ENCODE peak calls at places on chromosomes 4 and X, in seven cellular contexts. E is psoas muscle; W is right cardiac atrium; Y is cardiac muscle cell; B is A549; G is effector memory CD4-positive, alpha-beta T cell; X is DND-41. S is an unnamed sample.

GRCh38 chr4:82780398-82781231 is 18.0 kb downstream of the SCD5 start:
- DNase-seq in E (peak; percentile 80), B (peak; percentile 51), Y (peak; percentile 83), G (no peak), X (peak; percentile 81), W (peak; percentile 93), S (no peak)

GRCh38 chr4:88138561-88138960 is 19.9 kb downstream of the ABCG2 start:
- DNase-seq in X (no peak), B (peak; percentile 21), W (no peak), E (no peak), Y (peak; percentile 75), G (no peak), S (no peak)

GRCh38 chr4:83535520-83535944 is 376 bp upstream of the GPAT3 start:
- DNase-seq in X (no peak), B (no peak), W (peak; percentile 65), E (peak; percentile 79), G (peak; percentile 7), Y (peak; percentile 77), S (peak; percentile 4)

GRCh38 chr4:140568507-140569306 is at the start of gene UCP1:
- DNase-seq in X (no peak), Y (peak; percentile 6), W (peak; percentile 69), E (no peak), B (no peak), G (no peak), S (no peak)

GRCh38 chr4:8555716-8556115 is 24.5 kb upstream of the GPR78 start:
- DNase-seq in E (no peak), W (no peak), B (no peak), X (no peak), G (no peak), Y (no peak), S (no peak)

GRCh38 chrX:2406891-2407518 is 93.8 kb downstream of the DHRSX start:
- DNase-seq in Y (no peak), B (no peak), X (no peak), W (no peak), G (no peak), E (no peak), S (no peak)

GRCh38 chrX:24682739-24683432 is 10.8 kb upstream of the POLA1 start:
- DNase-seq in B (no peak), X (no peak), G (no peak), W (no peak), Y (no peak), E (no peak), S (no peak)

GRCh38 chrX:152902502-152902820 is 4.6 kb downstream of the ZNF185 start:
- DNase-seq in E (no peak), W (no peak), G (no peak), X (no peak), Y (no peak), B (no peak), S (no peak)

GRCh38 chr4:155950461-155950860 is 3.2 kb downstream of the CTSO start:
- DNase-seq in W (no peak), B (no peak), E (no peak), X (no peak), Y (no peak), G (no peak), S (no peak)

GRCh38 chr4:80182237-80182866 is 15.0 kb upstream of the PRDM8 start:
- DNase-seq in B (no peak), X (no peak), E (no peak), Y (no peak), W (no peak), G (no peak), S (peak; percentile 57)

GRCh38 chrX:47360423-47361179 is 9.8 kb upstream of the ZNF157 start:
- DNase-seq in W (no peak), Y (no peak), X (no peak), B (no peak), G (no peak), E (no peak), S (no peak)

GRCh38 chrX:124736553-124737240 is 390.3 kb downstream of the SH2D1A start:
- DNase-seq in Y (no peak), B (no peak), E (no peak), X (peak; percentile 69), G (peak; percentile 5), W (no peak), S (peak; percentile 40)

GRCh38 chrX:110403839-110404238 is 45.2 kb downstream of the RTL9 start:
- DNase-seq in X (no peak), Y (no peak), W (no peak), G (no peak), E (no peak), B (no peak), S (no peak)

GRCh38 chr4:38745881-38746280 is 36.9 kb downstream of the TLR10 start:
- DNase-seq in X (no peak), B (no peak), E (no peak), W (no peak), Y (no peak), G (no peak), S (no peak)

GRCh38 chr4:10033191-10033881 is 12.0 kb upstream of the SLC2A9 start:
- DNase-seq in B (no peak), G (no peak), E (peak; percentile 65), W (no peak), Y (peak; percentile 74), X (no peak), S (no peak)

GRCh38 chrX:7159132-7159861 is 11.3 kb upstream of the PUDP start:
- DNase-seq in X (no peak), E (no peak), B (peak; percentile 47), Y (peak; percentile 17), W (no peak), G (no peak), S (no peak)

GRCh38 chrX:15567886-15568616 is 32.7 kb downstream of the ACE2 start:
- DNase-seq in W (no peak), Y (peak; percentile 51), E (no peak), X (no peak), G (no peak), B (peak; percentile 9), S (no peak)

GRCh38 chrX:134721766-134722532 is 63.7 kb upstream of the PLAC1 start:
- DNase-seq in G (no peak), B (no peak), W (no peak), Y (peak; percentile 22), E (no peak), X (no peak), S (no peak)

GRCh38 chr4:72468904-72469502 is 100.0 kb downstream of the ADAMTS3 start:
- DNase-seq in G (no peak), X (no peak), W (no peak), E (no peak), Y (peak; percentile 52), B (peak; percentile 21), S (peak; percentile 23)

DNA sequence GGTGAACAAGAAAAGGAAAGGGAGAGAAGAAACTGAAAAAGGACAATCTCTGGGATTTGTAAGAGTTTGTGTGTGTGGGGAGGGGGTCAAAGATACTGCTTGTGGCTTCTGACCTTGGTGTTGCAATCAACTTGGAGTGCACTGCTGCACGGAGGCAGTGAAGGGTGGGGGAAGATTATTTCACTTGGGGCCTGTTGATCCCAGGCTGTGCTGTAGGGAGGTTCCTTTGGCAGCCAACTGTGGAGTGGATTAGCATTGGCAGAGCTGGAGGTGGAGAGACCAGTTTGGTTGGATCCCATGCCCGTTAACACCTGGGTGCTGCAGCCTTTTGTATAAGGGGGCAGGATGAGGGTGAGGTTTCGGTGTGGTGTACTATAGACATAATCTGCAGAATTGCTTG is 38.2 kb downstream of the AFF1 start:
- DNase-seq in X (peak; percentile 47), G (no peak), E (peak; percentile 54), W (peak; percentile 45), B (no peak), Y (peak; percentile 50), S (no peak)
- H3K27ac ChIP-seq in X (peak overlapping the region; percentile 69), G (no peak overlapping the region), E (no peak overlapping the region), W (no peak overlapping the region), B (peak overlapping the region; percentile 1), Y (peak overlapping the region; percentile 66), S (no peak overlapping the region)

DNA sequence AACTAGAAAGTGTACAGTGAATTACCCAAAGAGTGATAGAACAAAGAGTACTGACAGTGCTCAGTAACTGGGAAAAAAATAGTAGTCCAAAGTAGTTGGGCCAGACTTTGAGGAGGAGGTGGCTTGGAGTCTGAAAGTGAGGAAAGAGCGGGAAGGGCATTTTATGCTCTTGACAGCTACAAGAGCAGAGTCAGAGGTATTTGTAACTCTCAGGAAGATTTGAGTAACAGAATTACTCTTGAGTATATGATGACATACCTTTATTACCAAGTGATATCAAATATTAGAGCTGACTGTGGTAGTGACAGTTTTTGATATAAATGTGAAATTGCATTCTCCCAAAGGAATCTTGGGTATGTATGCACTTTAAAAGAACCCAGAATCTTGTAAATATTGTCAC is 2.2 kb downstream of the SLAIN2 start:
- DNase-seq in B (no peak), W (no peak), G (no peak), E (no peak), X (no peak), Y (peak; percentile 40), S (no peak)
- H3K4me3 ChIP-seq in B (no peak overlapping the region), W (peak overlapping the region; percentile 60), G (no peak overlapping the region), E (peak overlapping the region; percentile 95), X (peak overlapping the region; percentile 82), Y (peak overlapping the region; percentile 94), S (peak overlapping the region; percentile 87)

GRCh38 chrX:137748827-137749226 is 182.9 kb downstream of the ZIC3 start:
- DNase-seq in G (no peak), W (no peak), B (no peak), E (no peak), X (no peak), Y (no peak), S (no peak)
- H3K27ac ChIP-seq in G (no peak overlapping the region), W (no peak overlapping the region), B (no peak overlapping the region), E (no peak overlapping the region), X (no peak overlapping the region), Y (no peak overlapping the region), S (no peak overlapping the region)

DNA sequence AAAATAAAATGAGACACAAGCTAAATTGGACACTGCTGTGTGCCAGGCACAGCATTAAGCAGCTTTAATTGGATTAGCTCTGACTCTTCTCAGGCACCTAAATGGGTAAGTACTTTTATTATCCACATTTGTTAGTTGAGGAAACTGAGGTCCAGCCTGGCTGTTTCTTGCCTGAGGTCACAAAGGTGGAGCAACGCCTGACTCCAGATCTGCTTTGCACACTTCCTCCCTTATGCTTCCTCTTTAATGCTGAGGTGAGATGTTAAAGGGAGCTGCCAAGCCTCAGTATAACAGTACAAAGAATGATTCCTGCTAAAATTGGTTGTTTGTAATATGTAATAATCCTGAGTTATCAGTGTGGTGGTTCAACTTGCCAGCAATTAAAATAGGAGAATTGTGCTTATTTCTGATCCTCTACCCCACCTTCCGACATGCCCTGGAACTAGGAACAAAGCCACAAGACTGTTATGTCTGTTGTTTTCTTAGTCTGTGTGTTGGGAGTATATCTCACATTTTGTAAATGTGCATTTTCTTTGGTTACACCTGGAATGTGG is 74.4 kb downstream of the AFF1 start:
- DNase-seq in B (no peak), Y (no peak), G (no peak), X (peak; percentile 18), W (no peak), E (no peak), S (no peak)
- H3K4me3 ChIP-seq in B (no peak overlapping the region), Y (peak overlapping the region; percentile 67), G (no peak overlapping the region), X (peak overlapping the region; percentile 74), W (peak overlapping the region; percentile 90), E (peak overlapping the region; percentile 87), S (peak overlapping the region; percentile 98)

S was measured in CD4-positive, CD25-positive, alpha-beta regulatory T cell.